ENCODE peak calls at places on chromosomes 2 and 18, in ten cellular contexts. One of them, this sample, is unnamed.
A peak's percentile ranks its signal among the peaks of the same experiment; 100 is the strongest.

GRCh38 chr2:232376260-232376659 is 2.3 kb upstream of the ALPP start:
- DNase-seq in colonic mucosa: no peak
- DNase-seq in suprapubic skin: peak; percentile 31
- DNase-seq in hepatocyte: no peak
- DNase-seq in fibroblast of lung: no peak
- DNase-seq in mammary epithelial cell: no peak
- DNase-seq in tibial nerve: no peak
- DNase-seq in upper lobe of right lung: peak; percentile 17
- DNase-seq in ovary: peak; percentile 3
- DNase-seq in K562: no peak
- DNase-seq in this sample: no peak

GRCh38 chr2:206531996-206532543 is 88.7 kb downstream of the ADAM23 start:
- DNase-seq in colonic mucosa: no peak
- DNase-seq in suprapubic skin: no peak
- DNase-seq in hepatocyte: peak; percentile 9
- DNase-seq in fibroblast of lung: peak; percentile 21
- DNase-seq in mammary epithelial cell: no peak
- DNase-seq in tibial nerve: no peak
- DNase-seq in upper lobe of right lung: no peak
- DNase-seq in ovary: no peak
- DNase-seq in K562: no peak
- DNase-seq in this sample: no peak

GRCh38 chr2:173149491-173149890 is 73.8 kb downstream of the MAP3K20 start:
- DNase-seq in colonic mucosa: no peak
- DNase-seq in suprapubic skin: no peak
- DNase-seq in hepatocyte: no peak
- DNase-seq in fibroblast of lung: no peak
- DNase-seq in mammary epithelial cell: no peak
- DNase-seq in tibial nerve: no peak
- DNase-seq in upper lobe of right lung: no peak
- DNase-seq in ovary: no peak
- DNase-seq in K562: no peak
- DNase-seq in this sample: no peak

GRCh38 chr2:200767111-200767885 is 44.4 kb upstream of the BZW1 start:
- DNase-seq in colonic mucosa: peak; percentile 38
- DNase-seq in suprapubic skin: no peak
- DNase-seq in hepatocyte: no peak
- DNase-seq in fibroblast of lung: no peak
- DNase-seq in mammary epithelial cell: peak; percentile 57
- DNase-seq in tibial nerve: no peak
- DNase-seq in upper lobe of right lung: no peak
- DNase-seq in ovary: no peak
- DNase-seq in K562: no peak
- DNase-seq in this sample: peak; percentile 52

GRCh38 chr2:158742536-158742935 is 52.6 kb upstream of the DAPL1 start:
- DNase-seq in colonic mucosa: no peak
- DNase-seq in suprapubic skin: no peak
- DNase-seq in hepatocyte: no peak
- DNase-seq in fibroblast of lung: no peak
- DNase-seq in mammary epithelial cell: no peak
- DNase-seq in tibial nerve: no peak
- DNase-seq in upper lobe of right lung: no peak
- DNase-seq in ovary: no peak
- DNase-seq in K562: no peak
- DNase-seq in this sample: no peak

GRCh38 chr2:66021296-66021695 is 413.6 kb upstream of the MEIS1 start:
- DNase-seq in colonic mucosa: no peak
- DNase-seq in suprapubic skin: no peak
- DNase-seq in hepatocyte: peak; percentile 11
- DNase-seq in fibroblast of lung: no peak
- DNase-seq in mammary epithelial cell: no peak
- DNase-seq in tibial nerve: no peak
- DNase-seq in upper lobe of right lung: no peak
- DNase-seq in ovary: no peak
- DNase-seq in K562: no peak
- DNase-seq in this sample: peak; percentile 52

GRCh38 chr2:80496770-80497169 is 192.2 kb upstream of the LRRTM1 start:
- DNase-seq in colonic mucosa: no peak
- DNase-seq in suprapubic skin: no peak
- DNase-seq in hepatocyte: no peak
- DNase-seq in fibroblast of lung: peak; percentile 74
- DNase-seq in mammary epithelial cell: peak; percentile 16
- DNase-seq in tibial nerve: no peak
- DNase-seq in upper lobe of right lung: no peak
- DNase-seq in ovary: no peak
- DNase-seq in K562: no peak
- DNase-seq in this sample: peak; percentile 86

GRCh38 chr2:206876176-206876575 is 63.1 kb upstream of the CPO start:
- DNase-seq in colonic mucosa: no peak
- DNase-seq in suprapubic skin: no peak
- DNase-seq in hepatocyte: no peak
- DNase-seq in fibroblast of lung: no peak
- DNase-seq in mammary epithelial cell: no peak
- DNase-seq in tibial nerve: no peak
- DNase-seq in upper lobe of right lung: no peak
- DNase-seq in ovary: no peak
- DNase-seq in K562: no peak
- DNase-seq in this sample: no peak

GRCh38 chr2:139162456-139162855 is 382.3 kb upstream of the NXPH2 start:
- DNase-seq in colonic mucosa: no peak
- DNase-seq in suprapubic skin: no peak
- DNase-seq in hepatocyte: no peak
- DNase-seq in fibroblast of lung: no peak
- DNase-seq in mammary epithelial cell: no peak
- DNase-seq in tibial nerve: no peak
- DNase-seq in upper lobe of right lung: no peak
- DNase-seq in ovary: no peak
- DNase-seq in K562: no peak
- DNase-seq in this sample: no peak

GRCh38 chr2:139155991-139156390 is 375.8 kb upstream of the NXPH2 start:
- DNase-seq in colonic mucosa: no peak
- DNase-seq in suprapubic skin: no peak
- DNase-seq in hepatocyte: no peak
- DNase-seq in fibroblast of lung: no peak
- DNase-seq in mammary epithelial cell: no peak
- DNase-seq in tibial nerve: no peak
- DNase-seq in upper lobe of right lung: no peak
- DNase-seq in ovary: no peak
- DNase-seq in K562: no peak
- DNase-seq in this sample: no peak

GRCh38 chr2:139160838-139161237 is 380.6 kb upstream of the NXPH2 start:
- DNase-seq in colonic mucosa: no peak
- DNase-seq in suprapubic skin: no peak
- DNase-seq in hepatocyte: no peak
- DNase-seq in fibroblast of lung: no peak
- DNase-seq in mammary epithelial cell: no peak
- DNase-seq in tibial nerve: no peak
- DNase-seq in upper lobe of right lung: no peak
- DNase-seq in ovary: no peak
- DNase-seq in K562: no peak
- DNase-seq in this sample: peak; percentile 45

GRCh38 chr2:139159177-139159576 is 379.0 kb upstream of the NXPH2 start:
- DNase-seq in colonic mucosa: no peak
- DNase-seq in suprapubic skin: no peak
- DNase-seq in hepatocyte: no peak
- DNase-seq in fibroblast of lung: no peak
- DNase-seq in mammary epithelial cell: no peak
- DNase-seq in tibial nerve: no peak
- DNase-seq in upper lobe of right lung: no peak
- DNase-seq in ovary: no peak
- DNase-seq in K562: no peak
- DNase-seq in this sample: no peak

DNA sequence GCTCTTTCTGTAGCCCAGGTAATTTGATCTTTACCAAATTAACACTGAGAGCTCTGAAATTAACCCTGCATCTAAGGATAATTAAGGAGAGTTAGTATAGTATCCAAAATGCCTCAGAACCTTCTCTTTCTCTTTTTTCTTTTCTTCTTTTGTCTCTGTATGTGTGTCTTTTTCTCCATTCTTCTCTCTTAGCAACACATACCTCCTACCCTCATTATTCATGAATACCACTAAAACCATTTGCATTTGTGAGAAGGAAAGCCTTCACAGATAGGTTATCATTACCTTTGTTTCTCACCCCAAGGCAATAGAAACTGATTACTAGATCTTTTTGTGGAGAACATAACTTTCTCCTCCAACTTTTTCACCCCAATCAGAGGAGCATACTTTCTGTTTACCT is 376.5 kb upstream of the NXPH2 start:
- DNase-seq in colonic mucosa: no peak
- DNase-seq in suprapubic skin: no peak
- DNase-seq in hepatocyte: no peak
- DNase-seq in fibroblast of lung: no peak
- DNase-seq in mammary epithelial cell: no peak
- DNase-seq in tibial nerve: no peak
- DNase-seq in upper lobe of right lung: no peak
- DNase-seq in ovary: no peak
- DNase-seq in K562: no peak
- DNase-seq in this sample: no peak
- H3K4me3 ChIP-seq in colonic mucosa: no peak overlapping the region
- H3K4me3 ChIP-seq in suprapubic skin: no peak overlapping the region
- H3K4me3 ChIP-seq in hepatocyte: no peak overlapping the region
- H3K4me3 ChIP-seq in fibroblast of lung: no peak overlapping the region
- H3K4me3 ChIP-seq in mammary epithelial cell: no peak overlapping the region
- H3K4me3 ChIP-seq in tibial nerve: no peak overlapping the region
- H3K4me3 ChIP-seq in upper lobe of right lung: no peak overlapping the region
- H3K4me3 ChIP-seq in ovary: no peak overlapping the region
- H3K4me3 ChIP-seq in K562: no peak overlapping the region
- H3K4me3 ChIP-seq in this sample: no peak overlapping the region

DNA sequence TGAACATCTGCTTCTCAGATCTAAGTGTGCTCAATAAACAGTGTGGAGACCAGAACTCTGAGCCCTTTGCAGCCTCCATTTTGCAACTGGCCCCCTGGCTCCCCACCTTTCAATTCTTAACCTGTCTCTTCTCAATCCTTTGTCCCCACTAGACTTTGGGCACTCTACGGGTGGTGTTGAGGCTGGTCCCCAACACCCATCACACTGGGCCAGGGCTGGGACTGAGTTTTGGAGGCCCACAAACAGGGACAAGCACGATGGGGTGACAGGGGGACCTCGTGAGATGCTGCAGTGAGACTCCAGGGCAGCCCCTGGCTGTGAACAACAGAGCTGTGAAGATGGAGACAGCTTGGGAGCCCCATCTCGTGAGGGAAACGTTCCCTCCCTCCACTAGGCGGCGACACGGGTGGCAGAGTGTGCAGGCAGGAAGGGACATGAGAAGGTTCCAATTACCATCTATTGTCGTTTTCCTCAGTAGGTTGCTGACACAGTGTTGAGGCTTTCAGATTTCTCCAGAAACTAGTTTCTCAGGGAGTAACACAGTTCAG is 1.2 kb downstream of the ANKMY1 start:
- DNase-seq in colonic mucosa: peak; percentile 58
- DNase-seq in suprapubic skin: no peak
- DNase-seq in hepatocyte: peak; percentile 41
- DNase-seq in fibroblast of lung: peak; percentile 34
- DNase-seq in mammary epithelial cell: peak; percentile 18
- DNase-seq in tibial nerve: no peak
- DNase-seq in upper lobe of right lung: peak; percentile 78
- DNase-seq in ovary: peak; percentile 44
- DNase-seq in K562: peak; percentile 67
- DNase-seq in this sample: peak; percentile 38
- TF ChIP-seq CTCF in colonic mucosa: peak; percentile 28
- TF ChIP-seq CTCF in suprapubic skin: peak; percentile 47
- TF ChIP-seq CTCF in hepatocyte: peak; percentile 19
- TF ChIP-seq CTCF in fibroblast of lung: peak; percentile 60
- TF ChIP-seq CTCF in mammary epithelial cell: peak; percentile 59
- TF ChIP-seq CTCF in tibial nerve: peak; percentile 25
- TF ChIP-seq CTCF in upper lobe of right lung: peak; percentile 45
- TF ChIP-seq CTCF in ovary: no peak
- TF ChIP-seq CTCF in K562: peak; percentile 61
- TF ChIP-seq CTCF in this sample: peak; percentile 76

GRCh38 chr18:57798713-57799373 is 4.3 kb downstream of the ATP8B1 start:
- DNase-seq in colonic mucosa: no peak
- DNase-seq in suprapubic skin: no peak
- DNase-seq in hepatocyte: peak; percentile 42
- DNase-seq in fibroblast of lung: no peak
- DNase-seq in mammary epithelial cell: no peak
- DNase-seq in tibial nerve: no peak
- DNase-seq in upper lobe of right lung: no peak
- DNase-seq in ovary: no peak
- DNase-seq in K562: no peak
- DNase-seq in this sample: no peak

GRCh38 chr18:57802166-57802868 is 798 bp downstream of the ATP8B1 start:
- DNase-seq in colonic mucosa: no peak
- DNase-seq in suprapubic skin: no peak
- DNase-seq in hepatocyte: no peak
- DNase-seq in fibroblast of lung: no peak
- DNase-seq in mammary epithelial cell: no peak
- DNase-seq in tibial nerve: no peak
- DNase-seq in upper lobe of right lung: no peak
- DNase-seq in ovary: no peak
- DNase-seq in K562: no peak
- DNase-seq in this sample: no peak

GRCh38 chr18:57803119-57803969 is at the start of gene ATP8B1:
- DNase-seq in colonic mucosa: peak; percentile 97
- DNase-seq in suprapubic skin: peak; percentile 91
- DNase-seq in hepatocyte: peak; percentile 93
- DNase-seq in fibroblast of lung: peak; percentile 74
- DNase-seq in mammary epithelial cell: peak; percentile 94
- DNase-seq in tibial nerve: no peak
- DNase-seq in upper lobe of right lung: peak; percentile 98
- DNase-seq in ovary: peak; percentile 59
- DNase-seq in K562: peak; percentile 11
- DNase-seq in this sample: peak; percentile 81

GRCh38 chr18:57802869-57803118 is 321 bp downstream of the ATP8B1 start:
- DNase-seq in colonic mucosa: no peak
- DNase-seq in suprapubic skin: no peak
- DNase-seq in hepatocyte: no peak
- DNase-seq in fibroblast of lung: no peak
- DNase-seq in mammary epithelial cell: no peak
- DNase-seq in tibial nerve: no peak
- DNase-seq in upper lobe of right lung: no peak
- DNase-seq in ovary: no peak
- DNase-seq in K562: no peak
- DNase-seq in this sample: no peak

DNA sequence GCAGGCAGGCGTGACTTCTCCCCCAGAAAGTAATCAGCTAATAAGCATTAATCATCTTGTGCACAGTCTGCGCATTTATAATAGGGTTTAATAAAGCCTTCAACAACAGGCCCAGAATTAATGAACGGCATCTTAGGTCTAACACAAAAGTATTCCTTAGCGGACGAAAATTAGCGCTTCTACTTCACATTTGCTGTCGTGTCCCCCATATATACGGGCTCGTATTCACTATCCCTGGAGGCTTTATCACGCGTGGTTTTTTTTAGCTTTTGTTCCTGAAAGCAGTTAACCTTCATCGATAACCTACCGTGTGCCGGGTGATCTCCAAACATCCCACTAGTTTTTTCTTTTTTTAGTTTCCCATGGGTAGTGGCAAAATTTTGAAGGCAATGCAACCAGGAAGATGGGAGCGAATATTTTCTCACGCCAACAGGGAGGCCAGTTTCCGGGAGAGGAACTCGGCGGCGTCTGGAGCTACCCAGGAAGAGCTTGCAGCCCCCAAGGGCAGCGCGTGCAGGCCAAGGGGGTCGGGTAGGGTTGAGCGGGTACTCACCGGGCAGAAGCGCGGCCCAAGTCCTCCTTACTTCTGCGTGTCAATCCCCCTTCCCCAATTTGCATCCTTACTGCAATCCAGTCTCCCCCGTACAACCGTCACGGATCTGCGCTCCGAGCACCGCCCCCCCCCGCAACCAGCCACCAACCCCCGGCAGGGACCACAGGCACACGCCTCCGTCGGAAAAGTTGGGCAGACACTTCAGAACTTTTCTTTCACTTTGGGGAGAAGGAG is 1.5 kb downstream of the ATP8B1 start:
- DNase-seq in colonic mucosa: no peak
- DNase-seq in suprapubic skin: no peak
- DNase-seq in hepatocyte: peak; percentile 39
- DNase-seq in fibroblast of lung: no peak
- DNase-seq in mammary epithelial cell: no peak
- DNase-seq in tibial nerve: no peak
- DNase-seq in upper lobe of right lung: peak; percentile 66
- DNase-seq in ovary: no peak
- DNase-seq in K562: no peak
- DNase-seq in this sample: no peak
- H3K27me3 ChIP-seq in colonic mucosa: no peaks in the 10 kb centered on the region
- H3K27me3 ChIP-seq in suprapubic skin: no peaks in the 10 kb centered on the region
- H3K27me3 ChIP-seq in hepatocyte: peaks cover 6% of the 10 kb centered on the region
- H3K27me3 ChIP-seq in fibroblast of lung: no peaks in the 10 kb centered on the region
- H3K27me3 ChIP-seq in mammary epithelial cell: no peaks in the 10 kb centered on the region
- H3K27me3 ChIP-seq in tibial nerve: no peaks in the 10 kb centered on the region
- H3K27me3 ChIP-seq in upper lobe of right lung: no peaks in the 10 kb centered on the region
- H3K27me3 ChIP-seq in ovary: no peaks in the 10 kb centered on the region
- H3K27me3 ChIP-seq in K562: peaks cover 12% of the 10 kb centered on the region
- H3K27me3 ChIP-seq in this sample: no peaks in the 10 kb centered on the region

GRCh38 chr2:207938886-207939285 is 86.4 kb downstream of the PLEKHM3 start:
- DNase-seq in colonic mucosa: no peak
- DNase-seq in suprapubic skin: no peak
- DNase-seq in hepatocyte: no peak
- DNase-seq in fibroblast of lung: no peak
- DNase-seq in mammary epithelial cell: no peak
- DNase-seq in tibial nerve: no peak
- DNase-seq in upper lobe of right lung: no peak
- DNase-seq in ovary: no peak
- DNase-seq in K562: no peak
- DNase-seq in this sample: no peak

GRCh38 chr2:207937818-207938217 is 87.5 kb downstream of the PLEKHM3 start:
- DNase-seq in colonic mucosa: no peak
- DNase-seq in suprapubic skin: no peak
- DNase-seq in hepatocyte: no peak
- DNase-seq in fibroblast of lung: no peak
- DNase-seq in mammary epithelial cell: no peak
- DNase-seq in tibial nerve: no peak
- DNase-seq in upper lobe of right lung: no peak
- DNase-seq in ovary: no peak
- DNase-seq in K562: no peak
- DNase-seq in this sample: peak; percentile 16

GRCh38 chr2:207938415-207938814 is 86.9 kb downstream of the PLEKHM3 start:
- DNase-seq in colonic mucosa: no peak
- DNase-seq in suprapubic skin: no peak
- DNase-seq in hepatocyte: no peak
- DNase-seq in fibroblast of lung: no peak
- DNase-seq in mammary epithelial cell: no peak
- DNase-seq in tibial nerve: no peak
- DNase-seq in upper lobe of right lung: no peak
- DNase-seq in ovary: no peak
- DNase-seq in K562: no peak
- DNase-seq in this sample: no peak

GRCh38 chr2:207937253-207937652 is 88.1 kb downstream of the PLEKHM3 start:
- DNase-seq in colonic mucosa: no peak
- DNase-seq in suprapubic skin: no peak
- DNase-seq in hepatocyte: no peak
- DNase-seq in fibroblast of lung: no peak
- DNase-seq in mammary epithelial cell: no peak
- DNase-seq in tibial nerve: no peak
- DNase-seq in upper lobe of right lung: no peak
- DNase-seq in ovary: no peak
- DNase-seq in K562: no peak
- DNase-seq in this sample: no peak

GRCh38 chr2:207939342-207940108 is 85.8 kb downstream of the PLEKHM3 start:
- DNase-seq in colonic mucosa: peak; percentile 75
- DNase-seq in suprapubic skin: no peak
- DNase-seq in hepatocyte: peak; percentile 17
- DNase-seq in fibroblast of lung: no peak
- DNase-seq in mammary epithelial cell: peak; percentile 52
- DNase-seq in tibial nerve: no peak
- DNase-seq in upper lobe of right lung: no peak
- DNase-seq in ovary: no peak
- DNase-seq in K562: no peak
- DNase-seq in this sample: peak; percentile 71
- H3K4me3 ChIP-seq in colonic mucosa: no peak overlapping the region
- H3K4me3 ChIP-seq in suprapubic skin: no peak overlapping the region
- H3K4me3 ChIP-seq in hepatocyte: no peak overlapping the region
- H3K4me3 ChIP-seq in fibroblast of lung: no peak overlapping the region
- H3K4me3 ChIP-seq in mammary epithelial cell: no peak overlapping the region
- H3K4me3 ChIP-seq in tibial nerve: no peak overlapping the region
- H3K4me3 ChIP-seq in upper lobe of right lung: no peak overlapping the region
- H3K4me3 ChIP-seq in ovary: no peak overlapping the region
- H3K4me3 ChIP-seq in K562: no peak overlapping the region
- H3K4me3 ChIP-seq in this sample: no peak overlapping the region